ENCODE peak calls at places on chromosomes 3 and 15, in five cellular contexts. One of them, this sample, is unnamed.

GRCh38 chr3:40523781-40524180 is 979 bp upstream of the ZNF621 start:
- DNase-seq in spleen: no peak
- DNase-seq in stomach: no peak
- DNase-seq in adrenal gland: peak; percentile 36
- DNase-seq in ovary: no peak
- DNase-seq in this sample: no peak

GRCh38 chr3:13782501-13782900 is 97.4 kb downstream of the WNT7A start:
- DNase-seq in spleen: no peak
- DNase-seq in stomach: no peak
- DNase-seq in adrenal gland: peak; percentile 23
- DNase-seq in ovary: peak; percentile 28
- DNase-seq in this sample: no peak

GRCh38 chr15:87416591-87417257 is 839.8 kb downstream of the NTRK3 start:
- DNase-seq in spleen: no peak
- DNase-seq in stomach: no peak
- DNase-seq in adrenal gland: no peak
- DNase-seq in ovary: no peak
- DNase-seq in this sample: no peak

GRCh38 chr15:94924971-94925593 is 693.7 kb downstream of the MCTP2 start:
- DNase-seq in spleen: no peak
- DNase-seq in stomach: no peak
- DNase-seq in adrenal gland: no peak
- DNase-seq in ovary: peak; percentile 20
- DNase-seq in this sample: no peak

GRCh38 chr3:42057561-42058211 is 33.5 kb upstream of the TRAK1 start:
- DNase-seq in spleen: no peak
- DNase-seq in stomach: no peak
- DNase-seq in adrenal gland: no peak
- DNase-seq in ovary: no peak
- DNase-seq in this sample: no peak

GRCh38 chr15:51908312-51908711 is 63.3 kb downstream of the LEO1 start:
- DNase-seq in spleen: no peak
- DNase-seq in stomach: no peak
- DNase-seq in adrenal gland: no peak
- DNase-seq in ovary: no peak
- DNase-seq in this sample: no peak

GRCh38 chr15:52115598-52116427 is 3.2 kb upstream of the BCL2L10 start:
- DNase-seq in spleen: no peak
- DNase-seq in stomach: peak; percentile 38
- DNase-seq in adrenal gland: no peak
- DNase-seq in ovary: no peak
- DNase-seq in this sample: no peak

GRCh38 chr3:189392969-189393368 is 221.2 kb downstream of the TPRG1 start:
- DNase-seq in spleen: no peak
- DNase-seq in stomach: peak; percentile 71
- DNase-seq in adrenal gland: no peak
- DNase-seq in ovary: no peak
- DNase-seq in this sample: no peak

GRCh38 chr15:38758001-38758400 is 193.4 kb upstream of the RASGRP1 start:
- DNase-seq in spleen: no peak
- DNase-seq in stomach: no peak
- DNase-seq in adrenal gland: no peak
- DNase-seq in ovary: no peak
- DNase-seq in this sample: no peak

GRCh38 chr15:47718474-47719440 is 1.5 kb downstream of the SEMA6D start:
- DNase-seq in spleen: no peak
- DNase-seq in stomach: no peak
- DNase-seq in adrenal gland: no peak
- DNase-seq in ovary: peak; percentile 58
- DNase-seq in this sample: no peak

GRCh38 chr3:37920156-37920686 is 58.5 kb downstream of the CTDSPL start:
- DNase-seq in spleen: no peak
- DNase-seq in stomach: no peak
- DNase-seq in adrenal gland: no peak
- DNase-seq in ovary: no peak
- DNase-seq in this sample: no peak

GRCh38 chr15:71512281-71513016 is 297.9 kb upstream of the NR2E3 start:
- DNase-seq in spleen: no peak
- DNase-seq in stomach: no peak
- DNase-seq in adrenal gland: no peak
- DNase-seq in ovary: no peak
- DNase-seq in this sample: no peak

GRCh38 chr3:172279191-172279640 is 169.0 kb downstream of the GHSR start:
- DNase-seq in spleen: no peak
- DNase-seq in stomach: no peak
- DNase-seq in adrenal gland: no peak
- DNase-seq in ovary: no peak
- DNase-seq in this sample: no peak

GRCh38 chr3:53238051-53238850 is 17.6 kb downstream of the TKT start:
- DNase-seq in spleen: no peak
- DNase-seq in stomach: peak; percentile 51
- DNase-seq in adrenal gland: peak; percentile 69
- DNase-seq in ovary: no peak
- DNase-seq in this sample: no peak

GRCh38 chr3:160129459-160130061 is 95.7 kb upstream of the C3orf80 start:
- DNase-seq in spleen: no peak
- DNase-seq in stomach: no peak
- DNase-seq in adrenal gland: no peak
- DNase-seq in ovary: no peak
- DNase-seq in this sample: no peak

GRCh38 chr3:170049146-170050000 is 11.6 kb downstream of the GPR160 start:
- DNase-seq in spleen: peak; percentile 72
- DNase-seq in stomach: peak; percentile 82
- DNase-seq in adrenal gland: peak; percentile 25
- DNase-seq in ovary: no peak
- DNase-seq in this sample: no peak

GRCh38 chr15:71448688-71449114 is 333.4 kb downstream of the THSD4 start:
- DNase-seq in spleen: no peak
- DNase-seq in stomach: peak; percentile 60
- DNase-seq in adrenal gland: peak; percentile 48
- DNase-seq in ovary: peak; percentile 48
- DNase-seq in this sample: no peak

GRCh38 chr3:156605686-156606605 is 51.0 kb upstream of the SSR3 start:
- DNase-seq in spleen: peak; percentile 79
- DNase-seq in stomach: peak; percentile 31
- DNase-seq in adrenal gland: peak; percentile 26
- DNase-seq in ovary: peak; percentile 31
- DNase-seq in this sample: no peak

GRCh38 chr3:124851136-124851535 is 36.0 kb downstream of the ITGB5 start:
- DNase-seq in spleen: no peak
- DNase-seq in stomach: no peak
- DNase-seq in adrenal gland: no peak
- DNase-seq in ovary: no peak
- DNase-seq in this sample: no peak

GRCh38 chr15:75583689-75584088 is 4.6 kb upstream of the PTPN9 start:
- DNase-seq in spleen: no peak
- DNase-seq in stomach: no peak
- DNase-seq in adrenal gland: no peak
- DNase-seq in ovary: no peak
- DNase-seq in this sample: no peak

GRCh38 chr3:160870327-160870726 is 114.3 kb downstream of the PPM1L start:
- DNase-seq in spleen: no peak
- DNase-seq in stomach: no peak
- DNase-seq in adrenal gland: no peak
- DNase-seq in ovary: no peak
- DNase-seq in this sample: no peak

GRCh38 chr3:140470211-140470610 is 207.7 kb upstream of the TRIM42 start:
- DNase-seq in spleen: no peak
- DNase-seq in stomach: no peak
- DNase-seq in adrenal gland: no peak
- DNase-seq in ovary: no peak
- DNase-seq in this sample: no peak
- H3K4me1 ChIP-seq in spleen: no peaks in the 10 kb centered on the region
- H3K4me1 ChIP-seq in stomach: no peaks in the 10 kb centered on the region
- H3K4me1 ChIP-seq in adrenal gland: peaks cover 7% of the 10 kb centered on the region
- H3K4me1 ChIP-seq in ovary: no peaks in the 10 kb centered on the region
- H3K4me1 ChIP-seq in this sample: no peaks in the 10 kb centered on the region

DNA sequence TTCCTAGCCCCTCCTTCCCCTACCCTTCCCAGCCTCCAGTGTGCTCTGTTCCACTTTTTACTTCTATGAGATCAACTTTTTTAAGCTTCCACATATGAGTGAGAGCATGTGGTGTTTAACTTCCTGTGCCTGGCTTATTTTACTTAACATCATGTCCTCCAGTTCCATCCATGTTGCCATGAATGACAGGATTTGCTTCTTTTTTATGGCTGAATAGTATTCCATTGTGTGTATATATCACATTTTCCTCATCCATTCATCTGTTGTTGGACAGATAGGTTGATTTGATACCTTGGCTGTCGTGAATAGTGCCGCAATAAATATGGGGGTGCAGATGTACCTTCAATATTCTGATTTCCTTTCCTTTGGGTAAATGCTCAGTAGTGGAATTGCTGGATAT is 88.3 kb upstream of the KLF13 start:
- DNase-seq in spleen: no peak
- DNase-seq in stomach: no peak
- DNase-seq in adrenal gland: no peak
- DNase-seq in ovary: no peak
- DNase-seq in this sample: no peak
- H3K4me3 ChIP-seq in spleen: no peak overlapping the region
- H3K4me3 ChIP-seq in stomach: no peak overlapping the region
- H3K4me3 ChIP-seq in adrenal gland: no peak overlapping the region
- H3K4me3 ChIP-seq in ovary: no peak overlapping the region
- H3K4me3 ChIP-seq in this sample: no peak overlapping the region

GRCh38 chr3:99817047-99817436 is 620 bp upstream of the CMSS1 start:
- DNase-seq in spleen: no peak
- DNase-seq in stomach: no peak
- DNase-seq in adrenal gland: peak; percentile 30
- DNase-seq in ovary: no peak
- DNase-seq in this sample: no peak

GRCh38 chr3:99818818-99819217 is 1.2 kb downstream of the CMSS1 start:
- DNase-seq in spleen: no peak
- DNase-seq in stomach: no peak
- DNase-seq in adrenal gland: no peak
- DNase-seq in ovary: no peak
- DNase-seq in this sample: no peak

GRCh38 chr3:99817437-99818240 is at the start of gene CMSS1:
- DNase-seq in spleen: peak; percentile 99
- DNase-seq in stomach: peak; percentile 95
- DNase-seq in adrenal gland: peak; percentile 97
- DNase-seq in ovary: peak; percentile 95
- DNase-seq in this sample: peak; percentile 52
- TF ChIP-seq POLR2A in spleen: no peak
- TF ChIP-seq POLR2A in stomach: no peak
- TF ChIP-seq POLR2A in adrenal gland: peak; percentile 54
- TF ChIP-seq POLR2A in ovary: peak; percentile 75
- TF ChIP-seq POLR2A in this sample: no peak

GRCh38 chr15:40329804-40330203 is 6.3 kb downstream of the INAFM2 start:
- DNase-seq in spleen: no peak
- DNase-seq in stomach: no peak
- DNase-seq in adrenal gland: no peak
- DNase-seq in ovary: no peak
- DNase-seq in this sample: no peak

GRCh38 chr15:40331637-40332036 is 8.1 kb downstream of the INAFM2 start:
- DNase-seq in spleen: no peak
- DNase-seq in stomach: no peak
- DNase-seq in adrenal gland: no peak
- DNase-seq in ovary: no peak
- DNase-seq in this sample: no peak

GRCh38 chr15:40331026-40331425 is 7.5 kb downstream of the INAFM2 start:
- DNase-seq in spleen: no peak
- DNase-seq in stomach: no peak
- DNase-seq in adrenal gland: no peak
- DNase-seq in ovary: no peak
- DNase-seq in this sample: no peak

GRCh38 chr15:40328711-40329240 is 5.3 kb downstream of the INAFM2 start:
- DNase-seq in spleen: no peak
- DNase-seq in stomach: no peak
- DNase-seq in adrenal gland: no peak
- DNase-seq in ovary: no peak
- DNase-seq in this sample: no peak

GRCh38 chr15:40330368-40330836 is 6.9 kb downstream of the INAFM2 start:
- DNase-seq in spleen: no peak
- DNase-seq in stomach: no peak
- DNase-seq in adrenal gland: peak; percentile 63
- DNase-seq in ovary: peak; percentile 74
- DNase-seq in this sample: no peak
- H3K4me1 ChIP-seq in spleen: peaks cover 70% of the 10 kb centered on the region
- H3K4me1 ChIP-seq in stomach: peaks cover 18% of the 10 kb centered on the region
- H3K4me1 ChIP-seq in adrenal gland: no peaks in the 10 kb centered on the region
- H3K4me1 ChIP-seq in ovary: peaks cover 12% of the 10 kb centered on the region
- H3K4me1 ChIP-seq in this sample: peaks cover 29% of the 10 kb centered on the region

GRCh38 chr3:129615751-129616281 is 9.3 kb upstream of the PLXND1 start:
- DNase-seq in spleen: peak; percentile 72
- DNase-seq in stomach: no peak
- DNase-seq in adrenal gland: no peak
- DNase-seq in ovary: no peak
- DNase-seq in this sample: no peak

GRCh38 chr3:129613205-129613740 is 6.8 kb upstream of the PLXND1 start:
- DNase-seq in spleen: no peak
- DNase-seq in stomach: no peak
- DNase-seq in adrenal gland: no peak
- DNase-seq in ovary: no peak
- DNase-seq in this sample: no peak

GRCh38 chr3:129614927-129615363 is 8.5 kb upstream of the PLXND1 start:
- DNase-seq in spleen: peak; percentile 76
- DNase-seq in stomach: peak; percentile 75
- DNase-seq in adrenal gland: peak; percentile 66
- DNase-seq in ovary: no peak
- DNase-seq in this sample: no peak

GRCh38 chr3:129616291-129616690 is 9.8 kb upstream of the PLXND1 start:
- DNase-seq in spleen: peak; percentile 70
- DNase-seq in stomach: no peak
- DNase-seq in adrenal gland: no peak
- DNase-seq in ovary: no peak
- DNase-seq in this sample: no peak

GRCh38 chr3:129614435-129614834 is 8.0 kb upstream of the PLXND1 start:
- DNase-seq in spleen: no peak
- DNase-seq in stomach: no peak
- DNase-seq in adrenal gland: no peak
- DNase-seq in ovary: no peak
- DNase-seq in this sample: no peak
- H3K4me3 ChIP-seq in spleen: no peak overlapping the region
- H3K4me3 ChIP-seq in stomach: no peak overlapping the region
- H3K4me3 ChIP-seq in adrenal gland: no peak overlapping the region
- H3K4me3 ChIP-seq in ovary: no peak overlapping the region
- H3K4me3 ChIP-seq in this sample: no peak overlapping the region

GRCh38 chr15:67149068-67149841 is 83.9 kb downstream of the SMAD3 start:
- DNase-seq in spleen: no peak
- DNase-seq in stomach: no peak
- DNase-seq in adrenal gland: no peak
- DNase-seq in ovary: no peak
- DNase-seq in this sample: no peak

GRCh38 chr15:67152429-67152828 is 87.0 kb downstream of the SMAD3 start:
- DNase-seq in spleen: no peak
- DNase-seq in stomach: no peak
- DNase-seq in adrenal gland: no peak
- DNase-seq in ovary: no peak
- DNase-seq in this sample: no peak

GRCh38 chr15:67148196-67148701 is 82.8 kb downstream of the SMAD3 start:
- DNase-seq in spleen: no peak
- DNase-seq in stomach: no peak
- DNase-seq in adrenal gland: no peak
- DNase-seq in ovary: no peak
- DNase-seq in this sample: no peak

GRCh38 chr15:67147410-67147949 is 82.1 kb downstream of the SMAD3 start:
- DNase-seq in spleen: no peak
- DNase-seq in stomach: no peak
- DNase-seq in adrenal gland: no peak
- DNase-seq in ovary: no peak
- DNase-seq in this sample: no peak

GRCh38 chr15:67149859-67150824 is 84.7 kb downstream of the SMAD3 start:
- DNase-seq in spleen: no peak
- DNase-seq in stomach: peak; percentile 62
- DNase-seq in adrenal gland: peak; percentile 89
- DNase-seq in ovary: peak; percentile 83
- DNase-seq in this sample: no peak
- TF ChIP-seq POLR2A in spleen: no peak
- TF ChIP-seq POLR2A in stomach: no peak
- TF ChIP-seq POLR2A in adrenal gland: no peak
- TF ChIP-seq POLR2A in ovary: no peak
- TF ChIP-seq POLR2A in this sample: no peak